ENCODE peak calls at places on chromosomes 11 and 22, in seven cellular contexts. One of them, this sample, is unnamed.

GRCh38 chr11:79321282-79321681 is 119.5 kb downstream of the TENM4 start:
- DNase-seq in GM13977: no peak
- DNase-seq in fibroblast of lung: peak
- DNase-seq in stimulated activated CD4-positive, alpha-beta T cell treated with anti-CD3 and anti-CD28 coated beads, Interleukin-15, amount 100 ng/mL, for 1 hour: no peak
- DNase-seq in left lobe of liver: no peak
- DNase-seq in substantia nigra: no peak
- DNase-seq in posterior cingulate gyrus: no peak
- DNase-seq in this sample: no peak

GRCh38 chr11:126336646-126337045 is 18.8 kb upstream of the ST3GAL4 start:
- DNase-seq in substantia nigra: no peak
- DNase-seq in GM13977: no peak
- DNase-seq in fibroblast of lung: no peak
- DNase-seq in stimulated activated CD4-positive, alpha-beta T cell treated with anti-CD3 and anti-CD28 coated beads, Interleukin-15, amount 100 ng/mL, for 1 hour: no peak
- DNase-seq in left lobe of liver: no peak
- DNase-seq in posterior cingulate gyrus: no peak
- DNase-seq in this sample: no peak

GRCh38 chr22:44143117-44143495 is 37.6 kb upstream of the PARVG start:
- DNase-seq in GM13977: no peak
- DNase-seq in fibroblast of lung: peak
- DNase-seq in left lobe of liver: no peak
- DNase-seq in stimulated activated CD4-positive, alpha-beta T cell treated with anti-CD3 and anti-CD28 coated beads, Interleukin-15, amount 100 ng/mL, for 1 hour: no peak
- DNase-seq in posterior cingulate gyrus: no peak
- DNase-seq in substantia nigra: no peak
- DNase-seq in this sample: no peak

GRCh38 chr11:93963072-93963471 is 58.1 kb upstream of the HEPHL1 start:
- DNase-seq in substantia nigra: no peak
- DNase-seq in stimulated activated CD4-positive, alpha-beta T cell treated with anti-CD3 and anti-CD28 coated beads, Interleukin-15, amount 100 ng/mL, for 1 hour: no peak
- DNase-seq in GM13977: no peak
- DNase-seq in left lobe of liver: no peak
- DNase-seq in fibroblast of lung: no peak
- DNase-seq in posterior cingulate gyrus: no peak
- DNase-seq in this sample: no peak

GRCh38 chr11:128559496-128560103 is 27.8 kb downstream of the ETS1 start:
- DNase-seq in fibroblast of lung: no peak
- DNase-seq in left lobe of liver: no peak
- DNase-seq in GM13977: no peak
- DNase-seq in substantia nigra: no peak
- DNase-seq in posterior cingulate gyrus: no peak
- DNase-seq in stimulated activated CD4-positive, alpha-beta T cell treated with anti-CD3 and anti-CD28 coated beads, Interleukin-15, amount 100 ng/mL, for 1 hour: no peak
- DNase-seq in this sample: no peak

GRCh38 chr11:107218123-107219084 is 200.1 kb upstream of the GUCY1A2 start:
- DNase-seq in substantia nigra: no peak
- DNase-seq in left lobe of liver: no peak
- DNase-seq in stimulated activated CD4-positive, alpha-beta T cell treated with anti-CD3 and anti-CD28 coated beads, Interleukin-15, amount 100 ng/mL, for 1 hour: no peak
- DNase-seq in fibroblast of lung: no peak
- DNase-seq in GM13977: no peak
- DNase-seq in posterior cingulate gyrus: no peak
- DNase-seq in this sample: no peak

GRCh38 chr11:8932564-8933180 is at the start of gene C11orf16:
- DNase-seq in posterior cingulate gyrus: no peak
- DNase-seq in stimulated activated CD4-positive, alpha-beta T cell treated with anti-CD3 and anti-CD28 coated beads, Interleukin-15, amount 100 ng/mL, for 1 hour: no peak
- DNase-seq in left lobe of liver: no peak
- DNase-seq in substantia nigra: no peak
- DNase-seq in GM13977: no peak
- DNase-seq in fibroblast of lung: no peak
- DNase-seq in this sample: no peak

GRCh38 chr11:105045897-105046296 is 762 bp upstream of the CARD16 start:
- DNase-seq in posterior cingulate gyrus: no peak
- DNase-seq in substantia nigra: no peak
- DNase-seq in stimulated activated CD4-positive, alpha-beta T cell treated with anti-CD3 and anti-CD28 coated beads, Interleukin-15, amount 100 ng/mL, for 1 hour: no peak
- DNase-seq in left lobe of liver: no peak
- DNase-seq in fibroblast of lung: no peak
- DNase-seq in GM13977: no peak
- DNase-seq in this sample: no peak

GRCh38 chr11:9061807-9062206 is 29.6 kb downstream of the SCUBE2 start:
- DNase-seq in substantia nigra: no peak
- DNase-seq in stimulated activated CD4-positive, alpha-beta T cell treated with anti-CD3 and anti-CD28 coated beads, Interleukin-15, amount 100 ng/mL, for 1 hour: no peak
- DNase-seq in fibroblast of lung: no peak
- DNase-seq in left lobe of liver: no peak
- DNase-seq in posterior cingulate gyrus: no peak
- DNase-seq in GM13977: no peak
- DNase-seq in this sample: no peak

GRCh38 chr11:59102259-59102765 is 4.7 kb upstream of the FAM111B start:
- DNase-seq in posterior cingulate gyrus: peak
- DNase-seq in GM13977: peak
- DNase-seq in stimulated activated CD4-positive, alpha-beta T cell treated with anti-CD3 and anti-CD28 coated beads, Interleukin-15, amount 100 ng/mL, for 1 hour: peak
- DNase-seq in left lobe of liver: no peak
- DNase-seq in fibroblast of lung: peak
- DNase-seq in substantia nigra: no peak
- DNase-seq in this sample: peak

This sample was measured in ACHN.